ENCODE peak calls at places on chromosomes 12 and 14, in five cellular contexts. W is heart left ventricle; A is CD8-positive, alpha-beta T cell; L is right atrium auricular region; M is cardiac muscle cell. J is an unnamed sample.
A peak's percentile ranks its signal among the peaks of the same experiment; 100 is the strongest.

GRCh38 chr14:61933021-61933420 is 170.8 kb downstream of the SNAPC1 start:
- DNase-seq in W (no peak), A (no peak), L (no peak), M (no peak), J (no peak)

GRCh38 chr12:51793201-51793600 is 55.3 kb downstream of the FIGNL2 start:
- DNase-seq in W (no peak), A (no peak), L (no peak), M (no peak), J (no peak)

GRCh38 chr12:11877869-11878780 is 192.6 kb upstream of the BCL2L14 start:
- DNase-seq in W (peak; percentile 47), A (no peak), L (no peak), M (peak; percentile 68), J (no peak)

GRCh38 chr12:93090768-93091172 is 161.7 kb upstream of the EEA1 start:
- DNase-seq in W (no peak), A (no peak), L (no peak), M (peak; percentile 53), J (no peak)

GRCh38 chr14:36513012-36513420 is 7.0 kb downstream of the NKX2-1 start:
- DNase-seq in W (no peak), A (no peak), L (no peak), M (no peak), J (no peak)

GRCh38 chr14:74975059-74975810 is 19.8 kb upstream of the PGF start:
- DNase-seq in W (peak; percentile 90), A (no peak), L (peak; percentile 85), M (peak; percentile 74), J (no peak)

GRCh38 chr12:116385486-116386217 is 108.2 kb upstream of the MED13L start:
- DNase-seq in W (no peak), A (no peak), L (no peak), M (no peak), J (no peak)

GRCh38 chr12:49651855-49652254 is 28.5 kb downstream of the PRPF40B start:
- DNase-seq in W (no peak), A (no peak), L (no peak), M (no peak), J (no peak)

GRCh38 chr12:109092484-109093021 is 719 bp downstream of the ALKBH2 start:
- DNase-seq in W (no peak), A (no peak), L (no peak), M (no peak), J (no peak)

GRCh38 chr14:76918751-76919421 is 92.7 kb downstream of the LRRC74A start:
- DNase-seq in W (peak; percentile 98), A (no peak), L (peak; percentile 97), M (peak; percentile 99), J (peak; percentile 90)

GRCh38 chr12:97941686-97942354 is 479.2 kb downstream of the RMST start:
- DNase-seq in W (no peak), A (no peak), L (no peak), M (no peak), J (no peak)

GRCh38 chr14:22885975-22886374 is 3.0 kb downstream of the REM2 start:
- DNase-seq in W (no peak), A (no peak), L (no peak), M (no peak), J (no peak)
- H3K27ac ChIP-seq in W (no peak overlapping the region), A (no peak overlapping the region), L (no peak overlapping the region), M (no peak overlapping the region), J (no peak overlapping the region)

DNA sequence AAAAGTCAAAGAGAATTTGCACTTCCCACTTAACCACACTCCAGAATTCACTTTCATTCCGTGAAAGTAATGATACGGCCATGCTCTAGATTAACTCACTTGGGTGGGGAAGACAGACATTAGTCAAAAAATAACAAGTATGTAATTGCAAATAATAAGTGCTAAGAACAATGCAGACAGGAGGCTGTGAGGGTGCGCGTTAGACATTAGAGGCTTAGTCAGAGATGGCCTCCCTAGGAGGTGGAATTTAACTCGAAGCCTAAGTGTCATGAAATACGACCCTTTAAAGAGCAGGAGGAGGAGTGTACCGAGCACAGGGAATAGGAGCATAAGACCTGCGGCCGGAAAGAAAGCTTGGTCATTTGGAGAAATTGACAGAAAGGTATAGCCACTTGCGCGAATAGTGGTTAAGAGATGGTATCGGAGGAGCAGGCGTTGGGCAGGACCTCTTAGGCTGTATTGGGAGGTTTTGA is 628 bp downstream of the SNRPF start:
- DNase-seq in W (no peak), A (no peak), L (no peak), M (peak; percentile 26), J (no peak)
- H3K27ac ChIP-seq in W (peak overlapping the region; percentile 11), A (peak overlapping the region; percentile 79), L (peak overlapping the region; percentile 82), M (peak overlapping the region; percentile 87), J (peak overlapping the region; percentile 46)

GRCh38 chr12:121793836-121794531 is 496 bp upstream of the RHOF start:
- DNase-seq in W (peak; percentile 94), A (peak; percentile 93), L (peak; percentile 92), M (peak; percentile 94), J (peak; percentile 72)
- H3K27ac ChIP-seq in W (peak overlapping the region; percentile 100), A (peak overlapping the region; percentile 70), L (peak overlapping the region; percentile 100), M (peak overlapping the region; percentile 49), J (peak overlapping the region; percentile 58)

GRCh38 chr12:21888464-21888863 is 52.8 kb downstream of the ABCC9 start:
- DNase-seq in W (no peak), A (no peak), L (no peak), M (no peak), J (no peak)
- H3K27ac ChIP-seq in W (no peak overlapping the region), A (no peak overlapping the region), L (no peak overlapping the region), M (no peak overlapping the region), J (no peak overlapping the region)

J was measured in substantia nigra.